ENCODE peak calls at places on chromosomes 6 and 20, in five cellular contexts. E is brain microvascular endothelial cell; U is breast epithelium; C is RWPE1; P is naive thymus-derived CD4-positive, alpha-beta T cell. M is an unnamed sample.

GRCh38 chr6:53347250-53347920 is 1.4 kb downstream of the ELOVL5 start:
- DNase-seq in P (peak; percentile 60), U (no peak), C (no peak), E (peak; percentile 18), M (no peak)

GRCh38 chr20:32493356-32493755 is 91.8 kb downstream of the NOL4L start:
- DNase-seq in C (no peak), E (no peak), P (no peak), U (no peak), M (no peak)

GRCh38 chr20:19302714-19303113 is 90.3 kb downstream of the SLC24A3 start:
- DNase-seq in C (no peak), P (no peak), E (no peak), U (no peak), M (no peak)

GRCh38 chr6:77876300-77876699 is 223.5 kb downstream of the MEI4 start:
- DNase-seq in C (no peak), E (peak; percentile 16), P (no peak), U (no peak), M (no peak)

GRCh38 chr6:131488780-131489179 is 84.2 kb upstream of the ARG1 start:
- DNase-seq in U (no peak), C (no peak), P (no peak), E (no peak), M (no peak)

GRCh38 chr6:32462609-32463008 is 22.9 kb downstream of the HLA-DRA start:
- DNase-seq in P (no peak), E (no peak), U (no peak), C (no peak), M (no peak)

GRCh38 chr6:30447237-30447636 is 42.1 kb upstream of the HLA-E start:
- DNase-seq in P (no peak), E (peak; percentile 7), U (no peak), C (no peak), M (no peak)

GRCh38 chr6:116764557-116764960 is 960 bp downstream of the FAM162B start:
- DNase-seq in U (no peak), C (no peak), P (no peak), E (peak; percentile 9), M (no peak)

GRCh38 chr6:112691289-112691688 is 344.2 kb downstream of the RFPL4B start:
- DNase-seq in C (peak; percentile 66), E (peak; percentile 79), U (no peak), P (no peak), M (no peak)

GRCh38 chr20:11920083-11920482 is 2.4 kb downstream of the BTBD3 start:
- DNase-seq in P (no peak), C (no peak), E (no peak), U (no peak), M (no peak)

GRCh38 chr6:83308833-83309232 is 115.7 kb downstream of the RWDD2A start:
- DNase-seq in C (no peak), E (no peak), U (no peak), P (no peak), M (no peak)

GRCh38 chr6:31882344-31882743 is 3.5 kb upstream of the SLC44A4 start:
- DNase-seq in P (no peak), C (no peak), E (no peak), U (no peak), M (no peak)

GRCh38 chr6:76682842-76683241 is 610.4 kb upstream of the IMPG1 start:
- DNase-seq in C (peak; percentile 8), E (no peak), U (no peak), P (no peak), M (no peak)

GRCh38 chr20:19820520-19821211 is 62.6 kb downstream of the RIN2 start:
- DNase-seq in E (no peak), U (no peak), P (no peak), C (no peak), M (no peak)

GRCh38 chr6:117477988-117478852 is 4.3 kb upstream of the DCBLD1 start:
- DNase-seq in E (no peak), P (peak; percentile 26), C (peak; percentile 10), U (no peak), M (no peak)

GRCh38 chr6:5004373-5005037 is 668 bp upstream of the RPP40 start:
- DNase-seq in E (no peak), P (peak; percentile 2), U (no peak), C (no peak), M (no peak)

GRCh38 chr6:27049863-27050781 is 197.4 kb upstream of the PRSS16 start:
- DNase-seq in C (no peak), U (peak; percentile 62), E (no peak), P (no peak), M (no peak)

GRCh38 chr6:235763-236360 is 56.4 kb upstream of the DUSP22 start:
- DNase-seq in C (no peak), E (peak; percentile 34), P (peak; percentile 59), U (no peak), M (no peak)

GRCh38 chr6:33768644-33769120 is 20.2 kb downstream of the LEMD2 start:
- DNase-seq in P (peak; percentile 62), C (peak; percentile 65), E (peak; percentile 74), U (peak; percentile 83), M (peak; percentile 50)

GRCh38 chr6:31399589-31400466 is 3.6 kb upstream of the MICA start:
- DNase-seq in P (peak; percentile 53), C (peak; percentile 85), U (peak; percentile 91), E (peak; percentile 89), M (peak; percentile 73)

GRCh38 chr20:25282034-25282781 is 34.3 kb downstream of the PYGB start:
- DNase-seq in U (peak; percentile 44), P (no peak), E (no peak), C (no peak), M (no peak)

GRCh38 chr20:20333866-20334265 is 34.0 kb upstream of the INSM1 start:
- DNase-seq in P (no peak), E (no peak), C (no peak), U (no peak), M (no peak)

GRCh38 chr6:32110632-32111031 is 1.5 kb upstream of the TNXB start:
- DNase-seq in E (no peak), C (no peak), P (no peak), U (no peak), M (no peak)

GRCh38 chr6:142301421-142302391 is at the start of gene ADGRG6:
- DNase-seq in C (peak; percentile 48), U (no peak), P (peak; percentile 47), E (no peak), M (no peak)

GRCh38 chr6:107868867-107869611 is 44.9 kb upstream of the SCML4 start:
- DNase-seq in C (no peak), U (no peak), E (no peak), P (no peak), M (no peak)

GRCh38 chr6:16804007-16804303 is 42.7 kb upstream of the ATXN1 start:
- DNase-seq in U (no peak), C (no peak), E (no peak), P (no peak), M (no peak)
- H3K27ac ChIP-seq in U (no peak overlapping the region), C (no peak overlapping the region), E (no peak overlapping the region), P (no peak overlapping the region), M (peak overlapping the region; percentile 79)

GRCh38 chr6:139753198-139753861 is 378.9 kb upstream of the CITED2 start:
- DNase-seq in E (peak; percentile 72), C (no peak), P (no peak), U (no peak), M (no peak)

GRCh38 chr6:139752086-139752485 is 377.6 kb upstream of the CITED2 start:
- DNase-seq in U (no peak), C (no peak), P (no peak), E (no peak), M (no peak)

GRCh38 chr6:139757766-139758655 is 383.6 kb upstream of the CITED2 start:
- DNase-seq in P (no peak), C (no peak), U (no peak), E (no peak), M (no peak)

GRCh38 chr6:139756381-139756780 is 381.9 kb upstream of the CITED2 start:
- DNase-seq in C (no peak), E (no peak), P (no peak), U (no peak), M (no peak)

DNA sequence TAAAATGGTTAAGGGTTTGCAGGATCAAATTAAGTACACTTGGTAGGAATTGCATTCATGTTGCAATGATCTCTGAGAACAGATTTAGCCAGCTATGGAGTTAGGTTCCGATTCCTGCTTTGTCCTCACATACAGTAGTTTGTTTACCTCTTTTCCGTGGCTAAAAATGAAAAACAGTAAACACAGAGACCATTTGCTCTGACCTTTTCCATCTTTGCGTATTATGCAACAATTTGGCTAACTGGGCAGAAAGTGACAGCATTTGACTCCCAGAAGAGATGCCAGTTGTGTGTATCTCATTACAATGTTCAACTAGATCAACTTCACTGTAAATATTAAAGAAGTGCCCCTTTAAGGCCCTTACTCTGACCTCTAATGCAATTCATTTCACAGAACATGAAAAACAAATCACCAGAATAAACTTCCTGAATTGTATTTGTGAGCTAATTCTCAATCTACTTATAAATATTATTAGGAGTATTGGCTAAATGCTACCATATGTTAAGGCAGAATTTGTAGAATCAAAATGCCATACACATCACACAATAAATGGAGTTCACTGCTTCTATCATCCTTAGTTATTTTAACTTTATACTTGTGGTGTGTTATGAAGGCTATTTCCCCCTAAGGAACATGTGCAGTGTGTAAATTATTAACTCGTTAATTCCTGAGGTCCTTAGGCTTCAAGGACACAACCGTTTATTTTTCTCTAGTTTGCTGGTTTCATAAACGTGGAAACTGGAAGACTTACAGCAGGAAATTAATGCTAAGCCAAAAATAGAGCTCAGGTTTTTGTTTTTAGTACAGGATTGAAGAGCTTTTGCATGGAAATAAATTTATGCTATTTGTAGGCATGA is 380.7 kb upstream of the CITED2 start:
- DNase-seq in P (no peak), E (no peak), C (no peak), U (no peak), M (no peak)
- H3K27ac ChIP-seq in P (no peak overlapping the region), E (peak overlapping the region; percentile 48), C (no peak overlapping the region), U (no peak overlapping the region), M (no peak overlapping the region)

GRCh38 chr6:144064831-144065668 is 30.3 kb downstream of the SF3B5 start:
- DNase-seq in P (no peak), E (no peak), C (no peak), U (no peak), M (no peak)

GRCh38 chr6:144062757-144063156 is 32.6 kb downstream of the SF3B5 start:
- DNase-seq in U (no peak), E (no peak), P (peak; percentile 34), C (no peak), M (no peak)

GRCh38 chr6:144063246-144063743 is 32.1 kb downstream of the SF3B5 start:
- DNase-seq in P (no peak), C (no peak), E (no peak), U (no peak), M (no peak)

GRCh38 chr6:144063744-144064401 is 31.5 kb downstream of the SF3B5 start:
- DNase-seq in E (peak; percentile 7), C (peak; percentile 23), P (peak; percentile 88), U (peak; percentile 79), M (peak; percentile 26)

GRCh38 chr6:144064402-144064830 is 31.0 kb downstream of the SF3B5 start:
- DNase-seq in P (peak; percentile 39), U (no peak), C (no peak), E (no peak), M (no peak)
- H3K27ac ChIP-seq in P (peak overlapping the region; percentile 85), U (peak overlapping the region; percentile 87), C (no peak overlapping the region), E (no peak overlapping the region), M (peak overlapping the region; percentile 48)

GRCh38 chr20:45462711-45463110 is 6.8 kb upstream of the WFDC2 start:
- DNase-seq in C (no peak), P (no peak), E (no peak), U (no peak), M (no peak)

GRCh38 chr20:45463113-45463512 is 6.4 kb upstream of the WFDC2 start:
- DNase-seq in P (no peak), E (no peak), U (no peak), C (no peak), M (no peak)

GRCh38 chr20:45465492-45466266 is 3.9 kb upstream of the WFDC2 start:
- DNase-seq in E (no peak), U (no peak), P (no peak), C (no peak), M (no peak)

GRCh38 chr20:45461225-45461624 is 8.3 kb upstream of the WFDC2 start:
- DNase-seq in C (no peak), U (no peak), P (no peak), E (no peak), M (no peak)

GRCh38 chr20:45463709-45464108 is 5.8 kb upstream of the WFDC2 start:
- DNase-seq in C (no peak), P (no peak), U (no peak), E (no peak), M (no peak)
- H3K27ac ChIP-seq in C (no peak overlapping the region), P (no peak overlapping the region), U (no peak overlapping the region), E (no peak overlapping the region), M (no peak overlapping the region)

M was measured in caudate nucleus.